ENCODE peak calls at places on chromosomes 2 and 18, in six cellular contexts. One of them, this sample, is unnamed.

GRCh38 chr18:55473078-55473477 is 114.9 kb downstream of the TCF4 start:
- DNase-seq in breast epithelium: no peak
- DNase-seq in HCT116: no peak
- DNase-seq in adrenal gland: no peak
- DNase-seq in K562: no peak
- DNase-seq in heart left ventricle: no peak
- DNase-seq in this sample: no peak

GRCh38 chr2:19299032-19299431 is 59.4 kb downstream of the OSR1 start:
- DNase-seq in heart left ventricle: no peak
- DNase-seq in breast epithelium: no peak
- DNase-seq in K562: no peak
- DNase-seq in HCT116: no peak
- DNase-seq in adrenal gland: no peak
- DNase-seq in this sample: no peak

GRCh38 chr18:35311506-35311905 is 21.5 kb upstream of the ZSCAN30 start:
- DNase-seq in heart left ventricle: no peak
- DNase-seq in adrenal gland: peak; percentile 26
- DNase-seq in breast epithelium: no peak
- DNase-seq in HCT116: no peak
- DNase-seq in K562: no peak
- DNase-seq in this sample: peak; percentile 26

GRCh38 chr2:96868555-96869280 is 1.2 kb downstream of the SEMA4C start:
- DNase-seq in heart left ventricle: peak; percentile 95
- DNase-seq in breast epithelium: peak; percentile 84
- DNase-seq in HCT116: peak; percentile 54
- DNase-seq in K562: peak; percentile 92
- DNase-seq in adrenal gland: peak; percentile 92
- DNase-seq in this sample: peak; percentile 80

GRCh38 chr2:241315879-241316700 is at the start of gene SEPTIN2:
- DNase-seq in adrenal gland: peak; percentile 76
- DNase-seq in heart left ventricle: peak; percentile 88
- DNase-seq in HCT116: peak; percentile 32
- DNase-seq in breast epithelium: peak; percentile 64
- DNase-seq in K562: peak; percentile 82
- DNase-seq in this sample: peak; percentile 41

GRCh38 chr18:76803413-76803812 is 18.9 kb upstream of the ZNF236 start:
- DNase-seq in breast epithelium: no peak
- DNase-seq in heart left ventricle: no peak
- DNase-seq in adrenal gland: no peak
- DNase-seq in K562: no peak
- DNase-seq in HCT116: no peak
- DNase-seq in this sample: no peak

GRCh38 chr2:15624903-15625302 is 33.2 kb downstream of the DDX1 start:
- DNase-seq in breast epithelium: no peak
- DNase-seq in HCT116: no peak
- DNase-seq in heart left ventricle: no peak
- DNase-seq in K562: no peak
- DNase-seq in adrenal gland: no peak
- DNase-seq in this sample: no peak

GRCh38 chr18:79133724-79134123 is 64.5 kb downstream of the ATP9B start:
- DNase-seq in heart left ventricle: no peak
- DNase-seq in K562: no peak
- DNase-seq in adrenal gland: no peak
- DNase-seq in breast epithelium: no peak
- DNase-seq in HCT116: no peak
- DNase-seq in this sample: no peak

GRCh38 chr18:24011095-24011917 is 3.2 kb upstream of the TTC39C start:
- DNase-seq in breast epithelium: no peak
- DNase-seq in K562: no peak
- DNase-seq in HCT116: no peak
- DNase-seq in adrenal gland: no peak
- DNase-seq in heart left ventricle: no peak
- DNase-seq in this sample: no peak

GRCh38 chr2:15936277-15937104 is 3.9 kb upstream of the MYCN start:
- DNase-seq in HCT116: no peak
- DNase-seq in heart left ventricle: no peak
- DNase-seq in adrenal gland: no peak
- DNase-seq in K562: no peak
- DNase-seq in breast epithelium: no peak
- DNase-seq in this sample: no peak

GRCh38 chr2:184692137-184692734 is 93.9 kb downstream of the ZNF804A start:
- DNase-seq in K562: no peak
- DNase-seq in adrenal gland: no peak
- DNase-seq in breast epithelium: no peak
- DNase-seq in HCT116: no peak
- DNase-seq in heart left ventricle: no peak
- DNase-seq in this sample: no peak

GRCh38 chr2:69733338-69734039 is 8.4 kb upstream of the ANXA4 start:
- DNase-seq in K562: no peak
- DNase-seq in breast epithelium: no peak
- DNase-seq in heart left ventricle: no peak
- DNase-seq in HCT116: no peak
- DNase-seq in adrenal gland: no peak
- DNase-seq in this sample: no peak

GRCh38 chr2:175180701-175181103 is 808 bp downstream of the ATP5MC3 start:
- DNase-seq in adrenal gland: peak; percentile 46
- DNase-seq in HCT116: no peak
- DNase-seq in breast epithelium: peak; percentile 27
- DNase-seq in K562: no peak
- DNase-seq in heart left ventricle: peak; percentile 56
- DNase-seq in this sample: no peak

GRCh38 chr2:111135910-111136297 is 15.2 kb downstream of the BCL2L11 start:
- DNase-seq in breast epithelium: peak; percentile 24
- DNase-seq in heart left ventricle: peak; percentile 52
- DNase-seq in HCT116: no peak
- DNase-seq in adrenal gland: no peak
- DNase-seq in K562: peak; percentile 25
- DNase-seq in this sample: peak; percentile 48

GRCh38 chr18:62967089-62967488 is 251.7 kb downstream of the PHLPP1 start:
- DNase-seq in K562: no peak
- DNase-seq in HCT116: no peak
- DNase-seq in heart left ventricle: no peak
- DNase-seq in adrenal gland: no peak
- DNase-seq in breast epithelium: no peak
- DNase-seq in this sample: no peak

GRCh38 chr18:37299471-37300304 is 265.9 kb downstream of the CELF4 start:
- DNase-seq in adrenal gland: peak; percentile 84
- DNase-seq in breast epithelium: peak; percentile 76
- DNase-seq in K562: peak; percentile 85
- DNase-seq in HCT116: peak; percentile 46
- DNase-seq in heart left ventricle: peak; percentile 88
- DNase-seq in this sample: peak; percentile 98

GRCh38 chr2:46561731-46562450 is 82.5 kb downstream of the TMEM247 start:
- DNase-seq in HCT116: no peak
- DNase-seq in breast epithelium: no peak
- DNase-seq in adrenal gland: no peak
- DNase-seq in K562: no peak
- DNase-seq in heart left ventricle: peak; percentile 62
- DNase-seq in this sample: no peak

GRCh38 chr2:58667137-58667774 is 426.1 kb upstream of the FANCL start:
- DNase-seq in HCT116: no peak
- DNase-seq in adrenal gland: no peak
- DNase-seq in breast epithelium: no peak
- DNase-seq in K562: no peak
- DNase-seq in heart left ventricle: no peak
- DNase-seq in this sample: no peak

GRCh38 chr2:168064011-168064998 is 183.1 kb downstream of the STK39 start:
- DNase-seq in breast epithelium: no peak
- DNase-seq in heart left ventricle: no peak
- DNase-seq in K562: no peak
- DNase-seq in adrenal gland: no peak
- DNase-seq in HCT116: no peak
- DNase-seq in this sample: no peak

GRCh38 chr2:203340791-203341487 is 12.7 kb downstream of the ABI2 start:
- DNase-seq in heart left ventricle: no peak
- DNase-seq in K562: no peak
- DNase-seq in HCT116: no peak
- DNase-seq in breast epithelium: peak; percentile 65
- DNase-seq in adrenal gland: no peak
- DNase-seq in this sample: peak; percentile 52

GRCh38 chr2:201203916-201204654 is 21.1 kb downstream of the CASP10 start:
- DNase-seq in heart left ventricle: no peak
- DNase-seq in K562: no peak
- DNase-seq in breast epithelium: no peak
- DNase-seq in HCT116: no peak
- DNase-seq in adrenal gland: peak; percentile 43
- DNase-seq in this sample: no peak

GRCh38 chr2:37679072-37679695 is 7.7 kb upstream of the CDC42EP3 start:
- DNase-seq in K562: no peak
- DNase-seq in breast epithelium: no peak
- DNase-seq in heart left ventricle: no peak
- DNase-seq in adrenal gland: no peak
- DNase-seq in HCT116: no peak
- DNase-seq in this sample: no peak

DNA sequence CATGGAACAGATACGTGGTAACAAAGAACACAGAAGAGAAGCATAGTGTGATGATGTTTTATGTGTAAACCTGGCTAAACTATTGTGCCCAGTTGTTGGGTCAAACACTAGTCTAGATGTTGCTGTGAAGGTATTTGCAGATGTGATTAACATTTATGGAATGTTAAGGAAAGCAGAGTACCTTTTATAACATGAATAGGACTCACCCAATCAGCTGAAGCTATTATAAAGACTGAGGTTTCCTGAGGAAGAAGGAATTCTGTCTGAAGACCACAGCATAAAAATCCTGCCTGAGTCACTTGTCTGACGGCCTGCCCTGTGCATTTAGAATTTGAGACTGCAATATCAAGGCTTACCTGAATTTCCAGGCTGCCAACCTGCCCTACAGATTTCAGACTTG is 253.1 kb downstream of the DYM start:
- DNase-seq in HCT116: peak; percentile 21
- DNase-seq in K562: no peak
- DNase-seq in adrenal gland: no peak
- DNase-seq in breast epithelium: no peak
- DNase-seq in heart left ventricle: no peak
- DNase-seq in this sample: peak; percentile 40
- H3K27ac ChIP-seq in HCT116: no peak overlapping the region
- H3K27ac ChIP-seq in K562: no peak overlapping the region
- H3K27ac ChIP-seq in adrenal gland: no peak overlapping the region
- H3K27ac ChIP-seq in breast epithelium: no peak overlapping the region
- H3K27ac ChIP-seq in heart left ventricle: no peak overlapping the region
- H3K27ac ChIP-seq in this sample: peak overlapping the region; percentile 11

GRCh38 chr18:4455113-4455811 is at the start of gene DLGAP1:
- DNase-seq in breast epithelium: peak; percentile 24
- DNase-seq in adrenal gland: no peak
- DNase-seq in HCT116: no peak
- DNase-seq in K562: no peak
- DNase-seq in heart left ventricle: peak; percentile 56
- DNase-seq in this sample: peak; percentile 2

GRCh38 chr18:4453712-4454547 is 1.2 kb downstream of the DLGAP1 start:
- DNase-seq in heart left ventricle: no peak
- DNase-seq in adrenal gland: no peak
- DNase-seq in HCT116: no peak
- DNase-seq in breast epithelium: no peak
- DNase-seq in K562: no peak
- DNase-seq in this sample: no peak

GRCh38 chr18:4450065-4450676 is 4.9 kb downstream of the DLGAP1 start:
- DNase-seq in HCT116: no peak
- DNase-seq in breast epithelium: no peak
- DNase-seq in heart left ventricle: no peak
- DNase-seq in adrenal gland: no peak
- DNase-seq in K562: no peak
- DNase-seq in this sample: no peak

GRCh38 chr18:4454548-4455112 is 477 bp downstream of the DLGAP1 start:
- DNase-seq in K562: no peak
- DNase-seq in breast epithelium: no peak
- DNase-seq in adrenal gland: no peak
- DNase-seq in heart left ventricle: no peak
- DNase-seq in HCT116: no peak
- DNase-seq in this sample: no peak
- H3K4me3 ChIP-seq in K562: no peak overlapping the region
- H3K4me3 ChIP-seq in breast epithelium: peak overlapping the region; percentile 72
- H3K4me3 ChIP-seq in adrenal gland: no peak overlapping the region
- H3K4me3 ChIP-seq in heart left ventricle: peak overlapping the region; percentile 43
- H3K4me3 ChIP-seq in HCT116: no peak overlapping the region
- H3K4me3 ChIP-seq in this sample: peak overlapping the region; percentile 31

GRCh38 chr2:74048147-74048546 is 63.4 kb downstream of the TET3 start:
- DNase-seq in adrenal gland: no peak
- DNase-seq in HCT116: no peak
- DNase-seq in heart left ventricle: no peak
- DNase-seq in K562: peak; percentile 37
- DNase-seq in breast epithelium: no peak
- DNase-seq in this sample: no peak

GRCh38 chr2:74048843-74049519 is 64.3 kb downstream of the TET3 start:
- DNase-seq in HCT116: no peak
- DNase-seq in adrenal gland: no peak
- DNase-seq in breast epithelium: no peak
- DNase-seq in heart left ventricle: no peak
- DNase-seq in K562: peak; percentile 86
- DNase-seq in this sample: no peak

GRCh38 chr2:74046441-74046840 is 61.7 kb downstream of the TET3 start:
- DNase-seq in breast epithelium: no peak
- DNase-seq in adrenal gland: no peak
- DNase-seq in HCT116: no peak
- DNase-seq in K562: no peak
- DNase-seq in heart left ventricle: no peak
- DNase-seq in this sample: no peak

GRCh38 chr2:74045454-74045853 is 60.7 kb downstream of the TET3 start:
- DNase-seq in K562: no peak
- DNase-seq in adrenal gland: no peak
- DNase-seq in heart left ventricle: no peak
- DNase-seq in HCT116: no peak
- DNase-seq in breast epithelium: peak; percentile 33
- DNase-seq in this sample: peak; percentile 8

DNA sequence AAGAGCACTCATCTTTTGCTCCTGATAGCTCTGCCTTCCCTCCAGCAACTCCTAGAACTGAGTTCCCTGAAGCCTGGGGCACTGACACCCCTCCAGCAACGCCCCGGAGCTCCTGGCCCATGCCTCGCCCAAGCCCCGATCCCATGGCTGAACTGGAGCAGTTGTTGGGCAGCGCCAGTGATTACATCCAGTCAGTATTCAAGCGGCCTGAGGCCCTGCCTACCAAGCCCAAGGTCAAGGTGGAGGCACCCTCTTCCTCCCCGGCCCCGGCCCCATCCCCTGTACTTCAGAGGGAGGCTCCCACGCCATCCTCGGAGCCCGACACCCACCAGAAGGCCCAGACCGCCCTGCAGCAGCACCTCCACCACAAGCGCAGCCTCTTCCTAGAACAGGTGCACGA is 62.4 kb downstream of the TET3 start:
- DNase-seq in heart left ventricle: no peak
- DNase-seq in HCT116: no peak
- DNase-seq in adrenal gland: no peak
- DNase-seq in K562: no peak
- DNase-seq in breast epithelium: no peak
- DNase-seq in this sample: no peak
- TF ChIP-seq CTCF in heart left ventricle: no peak
- TF ChIP-seq CTCF in HCT116: no peak
- TF ChIP-seq CTCF in adrenal gland: no peak
- TF ChIP-seq CTCF in K562: no peak
- TF ChIP-seq CTCF in breast epithelium: no peak
- TF ChIP-seq CTCF in this sample: no peak

DNA sequence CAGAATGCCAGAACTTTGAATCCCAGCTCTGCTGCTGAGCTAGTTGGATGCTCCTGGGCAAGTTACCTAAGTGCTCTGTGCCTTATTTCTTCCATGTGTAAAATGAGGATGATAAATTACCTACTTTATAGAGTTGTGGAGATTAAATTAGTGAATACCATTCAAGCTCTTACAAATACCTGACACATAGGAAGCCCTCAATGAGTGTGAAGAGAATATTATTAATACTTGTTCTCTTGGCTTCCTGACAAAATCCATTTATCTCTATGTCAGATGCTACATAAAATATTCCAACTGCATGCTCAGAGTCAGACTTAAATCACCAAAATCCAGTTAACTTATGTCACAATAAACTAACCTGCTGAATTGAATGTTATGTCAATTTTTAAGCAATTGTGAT is 42.9 kb upstream of the CCBE1 start:
- DNase-seq in HCT116: no peak
- DNase-seq in K562: no peak
- DNase-seq in adrenal gland: no peak
- DNase-seq in breast epithelium: no peak
- DNase-seq in heart left ventricle: no peak
- DNase-seq in this sample: no peak
- H3K27ac ChIP-seq in HCT116: no peak overlapping the region
- H3K27ac ChIP-seq in K562: no peak overlapping the region
- H3K27ac ChIP-seq in adrenal gland: no peak overlapping the region
- H3K27ac ChIP-seq in breast epithelium: no peak overlapping the region
- H3K27ac ChIP-seq in heart left ventricle: no peak overlapping the region
- H3K27ac ChIP-seq in this sample: no peak overlapping the region